ENCODE peak calls at places on chromosome 2, in four cellular contexts. F is right lobe of liver; T is CD8-positive, alpha-beta memory T cell; S is heart left ventricle. N is an unnamed sample. For H3K9me3, the result is how much of the 10 kb centered on the place peaks cover.

GRCh38 chr2:231129216-231129615 is 4.4 kb upstream of the HTR2B start:
- DNase-seq in F (no peak), T (no peak), S (no peak), N (no peak)

GRCh38 chr2:109631741-109632140 is 17.6 kb downstream of the SOWAHC start:
- DNase-seq in T (no peak), F (no peak), S (no peak), N (no peak)

GRCh38 chr2:154537845-154538244 is 160.7 kb upstream of the KCNJ3 start:
- DNase-seq in T (no peak), F (no peak), S (peak), N (no peak)

GRCh38 chr2:241036964-241037421 is 38.6 kb downstream of the SNED1 start:
- DNase-seq in F (no peak), T (no peak), S (no peak), N (no peak)

GRCh38 chr2:143819190-143819735 is 690.0 kb downstream of the ARHGAP15 start:
- DNase-seq in F (no peak), S (no peak), T (no peak), N (no peak)

GRCh38 chr2:202036601-202037037 is 3.0 kb downstream of the FZD7 start:
- DNase-seq in F (no peak), T (no peak), S (no peak), N (no peak)

GRCh38 chr2:85504434-85505261 is 34.3 kb upstream of the MAT2A start:
- DNase-seq in S (no peak), T (no peak), F (peak), N (peak)

GRCh38 chr2:12321017-12321641 is 395.6 kb upstream of the TRIB2 start:
- DNase-seq in T (no peak), S (peak), F (no peak), N (peak)

GRCh38 chr2:219664958-219665357 is 37.5 kb downstream of the SLC4A3 start:
- DNase-seq in S (peak), F (no peak), T (no peak), N (peak)

DNA sequence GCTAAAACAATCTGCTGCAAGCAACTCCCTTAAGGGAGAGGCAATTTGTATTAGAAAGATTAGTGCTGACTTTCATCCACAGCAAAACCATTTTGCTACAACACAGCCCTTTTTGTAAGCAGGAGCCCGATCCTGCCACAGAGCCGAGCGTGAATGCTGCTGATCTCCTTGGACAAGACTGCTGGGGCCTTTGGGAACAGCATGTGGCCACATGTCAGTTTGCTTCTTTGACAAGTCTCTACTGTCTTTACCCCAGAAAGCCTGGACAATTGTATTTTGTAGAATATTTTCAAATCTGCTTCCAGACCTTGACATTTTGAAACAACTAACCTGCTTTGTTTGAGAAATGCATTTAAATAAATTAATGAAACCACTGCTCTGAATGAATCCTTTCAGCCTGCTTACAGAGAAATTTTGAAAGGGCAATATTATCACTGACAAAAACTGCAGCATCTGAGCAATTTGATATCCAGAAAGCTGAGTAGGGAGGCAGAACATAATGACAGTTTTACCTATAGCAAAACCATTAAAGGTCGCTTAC is 259.3 kb downstream of the TDRD15 start:
- DNase-seq in S (no peak), T (no peak), F (no peak), N (no peak)
- H3K4me3 ChIP-seq in S (no peak), T (no peak), F (no peak), N (no peak)

GRCh38 chr2:112827786-112828185 is 8.8 kb downstream of the IL1B start:
- DNase-seq in S (no peak), F (no peak), T (no peak), N (no peak)
- H3K9me3 ChIP-seq in S (under half), F (under half), T (under half), N (under half)

GRCh38 chr2:234566622-234567021 is 69.7 kb upstream of the ARL4C start:
- DNase-seq in S (no peak), F (no peak), T (no peak), N (no peak)

GRCh38 chr2:234565201-234565600 is 68.3 kb upstream of the ARL4C start:
- DNase-seq in F (no peak), S (no peak), T (no peak), N (no peak)

GRCh38 chr2:234559609-234560008 is 62.7 kb upstream of the ARL4C start:
- DNase-seq in T (no peak), S (no peak), F (no peak), N (no peak)

GRCh38 chr2:234565842-234566619 is 69.2 kb upstream of the ARL4C start:
- DNase-seq in S (no peak), F (no peak), T (no peak), N (no peak)

DNA sequence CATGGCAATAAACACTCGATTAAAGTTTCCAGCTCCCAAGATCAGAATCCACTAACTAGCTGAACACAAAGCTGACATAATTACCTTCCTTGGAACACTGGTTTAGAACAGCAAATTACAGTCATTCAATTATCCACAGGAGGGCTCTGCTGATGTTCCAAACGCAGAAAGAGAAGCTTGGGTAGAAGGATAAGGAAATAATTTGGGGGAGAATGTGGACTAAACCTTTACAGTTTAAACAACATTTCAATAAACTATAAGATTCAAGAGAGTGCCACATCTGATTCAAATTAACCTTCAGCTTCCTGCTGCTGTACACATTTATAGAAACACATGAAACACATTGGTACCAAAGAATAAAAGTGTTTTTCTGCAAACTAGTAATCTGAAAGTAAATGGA is 67.8 kb upstream of the ARL4C start:
- DNase-seq in F (no peak), S (no peak), T (no peak), N (no peak)
- H3K27ac ChIP-seq in F (no peak), S (no peak), T (no peak), N (no peak)

GRCh38 chr2:196503398-196503797 is 136.1 kb upstream of the CCDC150 start:
- DNase-seq in T (no peak), S (no peak), F (no peak), N (no peak)

GRCh38 chr2:196499686-196500085 is 139.8 kb upstream of the CCDC150 start:
- DNase-seq in S (no peak), F (no peak), T (no peak), N (no peak)

GRCh38 chr2:196500686-196501431 is 138.7 kb upstream of the CCDC150 start:
- DNase-seq in T (no peak), F (no peak), S (no peak), N (no peak)

GRCh38 chr2:196502413-196502812 is 137.1 kb upstream of the CCDC150 start:
- DNase-seq in S (no peak), T (no peak), F (no peak), N (no peak)

DNA sequence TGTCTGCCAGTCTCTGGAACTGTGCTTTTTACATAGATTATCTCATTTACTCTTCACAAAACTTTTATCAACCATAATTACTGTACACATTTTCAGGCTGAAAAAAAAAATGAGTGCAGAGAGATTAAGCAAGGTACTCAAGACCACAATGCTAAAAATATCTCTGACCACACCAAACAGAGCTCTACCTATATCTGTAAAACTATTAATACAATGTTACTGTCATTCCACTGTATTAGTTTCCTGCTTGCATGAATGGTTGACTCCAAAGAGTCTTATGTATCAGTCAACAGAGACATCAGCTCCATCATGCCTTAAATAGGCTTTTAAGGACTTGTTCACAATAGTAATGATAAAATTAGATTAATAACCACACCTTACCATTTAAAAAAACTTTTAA is 134.7 kb upstream of the CCDC150 start:
- DNase-seq in T (no peak), S (no peak), F (no peak), N (no peak)
- H3K4me3 ChIP-seq in T (no peak), S (no peak), F (no peak), N (no peak)

DNA sequence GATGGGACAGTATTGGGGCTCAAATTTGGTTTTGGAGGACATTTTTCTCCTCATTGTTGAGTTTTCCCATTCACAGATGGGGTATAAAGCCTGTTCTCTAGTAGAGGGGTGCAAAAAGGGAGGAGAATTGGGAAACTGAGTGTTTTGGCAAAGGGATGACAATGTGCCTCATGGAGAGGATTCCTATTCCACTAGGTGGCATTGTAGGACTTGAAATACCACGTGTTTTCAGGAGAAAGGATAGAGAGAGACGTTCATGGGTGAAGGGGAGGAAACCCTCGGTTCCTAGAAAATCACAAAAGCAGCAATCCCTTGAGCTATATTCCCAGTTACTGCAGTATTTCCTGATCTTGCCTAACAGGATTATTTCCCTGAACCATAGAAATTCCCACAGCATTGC is 113.7 kb upstream of the SRD5A2 start:
- DNase-seq in T (no peak), F (no peak), S (no peak), N (no peak)
- H3K9me3 ChIP-seq in T (under half), F (under half), S (half or more), N (half or more)

GRCh38 chr2:189336276-189336975 is 104.8 kb upstream of the WDR75 start:
- DNase-seq in S (no peak), F (no peak), T (no peak), N (no peak)
- H3K27ac ChIP-seq in S (no peak), F (no peak), T (no peak), N (no peak)